ENCODE peak calls at places on chromosomes 5 and 9, in five cellular contexts. X is BE2C, Y is heart left ventricle, K is A549, W is hepatocyte. O is an unnamed sample.

GRCh38 chr5:66193419-66193818 is 49.3 kb downstream of the SREK1 start:
- DNase-seq in X (no peak), Y (no peak), K (no peak), W (no peak), O (no peak)

GRCh38 chr5:343461-344401 is 22.2 kb downstream of the AHRR start:
- DNase-seq in X (peak; percentile 49), Y (no peak), K (peak; percentile 62), W (peak; percentile 85), O (peak; percentile 69)

GRCh38 chr9:116327702-116328440 is 174.3 kb downstream of the PAPPA start:
- DNase-seq in X (no peak), Y (no peak), K (no peak), W (no peak), O (peak; percentile 45)

GRCh38 chr5:159836691-159837090 is 79.6 kb upstream of the ADRA1B start:
- DNase-seq in X (no peak), Y (no peak), K (no peak), W (no peak), O (no peak)

GRCh38 chr9:78273761-78274160 is 23.2 kb upstream of the PSAT1 start:
- DNase-seq in X (no peak), Y (no peak), K (no peak), W (no peak), O (no peak)

GRCh38 chr5:93793159-93793781 is 51.9 kb upstream of the POU5F2 start:
- DNase-seq in X (no peak), Y (no peak), K (no peak), W (no peak), O (no peak)

GRCh38 chr5:59036274-59036961 is 453.5 kb downstream of the RAB3C start:
- DNase-seq in X (no peak), Y (no peak), K (peak; percentile 95), W (peak; percentile 79), O (peak; percentile 99)

GRCh38 chr5:95382843-95383242 is 8.3 kb upstream of the FAM81B start:
- DNase-seq in X (no peak), Y (no peak), K (no peak), W (no peak), O (no peak)

GRCh38 chr9:33466565-33467495 is 6.9 kb downstream of the NOL6 start:
- DNase-seq in X (peak; percentile 77), Y (peak; percentile 50), K (peak; percentile 55), W (peak; percentile 79), O (peak; percentile 33)

GRCh38 chr9:77435688-77436087 is 212.4 kb downstream of the GNA14 start:
- DNase-seq in X (peak; percentile 33), Y (no peak), K (no peak), W (no peak), O (no peak)

GRCh38 chr5:100537946-100538345 is 2.8 kb downstream of the FAM174A start:
- DNase-seq in X (no peak), Y (no peak), K (no peak), W (no peak), O (no peak)

GRCh38 chr5:55853818-55854217 is 2.7 kb downstream of the IL31RA start:
- DNase-seq in X (no peak), Y (no peak), K (no peak), W (no peak), O (peak; percentile 10)

GRCh38 chr9:76717176-76717575 is 47.1 kb upstream of the PCA3 start:
- DNase-seq in X (no peak), Y (no peak), K (no peak), W (no peak), O (no peak)

GRCh38 chr9:93950619-93951601 is 4.2 kb downstream of the BARX1 start:
- DNase-seq in X (no peak), Y (no peak), K (no peak), W (peak; percentile 54), O (peak; percentile 32)

GRCh38 chr5:96297867-96298266 is 135.2 kb downstream of the PCSK1 start:
- DNase-seq in X (no peak), Y (no peak), K (peak; percentile 51), W (peak; percentile 66), O (peak; percentile 100)

GRCh38 chr5:180208435-180209081 is 453 bp downstream of the RASGEF1C start:
- DNase-seq in X (peak; percentile 55), Y (no peak), K (peak; percentile 20), W (peak; percentile 50), O (no peak)

GRCh38 chr9:79766091-79766490 is 194.3 kb downstream of the TLE4 start:
- DNase-seq in X (no peak), Y (no peak), K (no peak), W (no peak), O (no peak)

GRCh38 chr5:127645300-127645726 is 3.6 kb upstream of the CTXN3 start:
- DNase-seq in X (no peak), Y (no peak), K (no peak), W (no peak), O (no peak)

GRCh38 chr5:146805099-146805498 is 73.5 kb downstream of the PPP2R2B start:
- DNase-seq in X (no peak), Y (no peak), K (no peak), W (peak; percentile 28), O (no peak)

GRCh38 chr5:17355585-17356346 is 138.3 kb downstream of the BASP1 start:
- DNase-seq in X (no peak), Y (no peak), K (peak; percentile 56), W (no peak), O (peak; percentile 77)

GRCh38 chr5:13957032-13957645 is 12.7 kb upstream of the DNAH5 start:
- DNase-seq in X (peak; percentile 32), Y (no peak), K (peak; percentile 68), W (peak; percentile 69), O (peak; percentile 61)

GRCh38 chr9:13970018-13970417 is 343.9 kb downstream of the NFIB start:
- DNase-seq in X (no peak), Y (no peak), K (no peak), W (no peak), O (peak; percentile 13)

GRCh38 chr9:23005061-23005690 is 558.6 kb downstream of the DMRTA1 start:
- DNase-seq in X (no peak), Y (no peak), K (no peak), W (no peak), O (no peak)

GRCh38 chr5:7246312-7246711 is 149.6 kb upstream of the ADCY2 start:
- DNase-seq in X (no peak), Y (no peak), K (no peak), W (no peak), O (no peak)

GRCh38 chr5:173554038-173554955 is 62.2 kb downstream of the BOD1 start:
- DNase-seq in X (no peak), Y (no peak), K (no peak), W (no peak), O (no peak)

GRCh38 chr5:124748687-124749594 is 2.5 kb upstream of the ZNF608 start:
- DNase-seq in X (peak; percentile 85), Y (peak; percentile 82), K (peak; percentile 90), W (peak; percentile 92), O (peak; percentile 76)

GRCh38 chr5:6611561-6612256 is 21.1 kb downstream of the NSUN2 start:
- DNase-seq in X (no peak), Y (no peak), K (no peak), W (no peak), O (no peak)

GRCh38 chr5:88322785-88323184 is 54.1 kb upstream of the TMEM161B start:
- DNase-seq in X (no peak), Y (no peak), K (no peak), W (no peak), O (no peak)

GRCh38 chr9:38395653-38396370 is 3.3 kb downstream of the ALDH1B1 start:
- DNase-seq in X (no peak), Y (no peak), K (no peak), W (no peak), O (no peak)
- H3K4me3 ChIP-seq in X (no peak overlapping the region), Y (no peak overlapping the region), K (no peak overlapping the region), W (no peak overlapping the region), O (no peak overlapping the region)

DNA sequence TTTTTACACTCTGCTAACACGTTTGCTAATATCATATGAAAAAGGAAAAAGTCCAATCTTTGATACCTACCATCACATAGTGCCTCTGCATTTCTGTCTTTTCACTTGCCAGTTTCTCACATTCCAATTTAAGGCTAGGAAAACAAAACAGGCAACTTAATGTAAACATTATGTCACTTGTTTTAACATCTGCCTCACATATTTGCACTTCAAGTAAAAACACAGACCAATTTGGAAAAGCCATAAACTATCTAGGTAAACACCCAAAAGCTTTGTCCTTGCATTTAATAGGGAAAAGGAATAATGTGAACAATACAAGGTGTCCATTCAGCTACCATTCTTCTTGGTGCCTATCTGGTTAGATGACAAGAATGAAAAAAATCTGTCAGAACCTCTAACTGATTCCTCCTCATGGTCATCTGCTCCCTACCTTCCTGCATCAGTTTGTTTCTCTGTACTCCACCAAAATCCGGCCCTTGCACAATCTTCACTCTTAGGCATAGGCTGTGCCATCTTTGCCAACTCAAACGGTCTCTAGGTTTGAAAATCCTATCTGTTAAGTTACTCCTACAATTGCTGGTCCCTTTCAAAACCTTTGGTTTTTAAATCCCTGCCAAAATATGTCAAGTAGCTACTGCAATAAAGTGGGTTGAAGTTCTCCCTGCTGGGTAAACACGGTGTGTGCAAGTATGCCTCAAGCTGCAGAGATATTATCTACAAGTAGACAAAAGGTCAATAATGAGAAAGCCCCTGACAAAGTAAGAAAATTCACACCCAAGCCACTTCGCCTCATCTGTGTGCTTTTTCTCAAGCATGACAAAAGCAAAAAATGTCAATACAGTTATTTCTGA is 3.4 kb downstream of the TLE1 start:
- DNase-seq in X (no peak), Y (no peak), K (peak; percentile 38), W (peak; percentile 48), O (peak; percentile 74)
- TF ChIP-seq CTCF in X (no peak), Y (no peak), K (no peak), W (peak; percentile 37), O (peak; percentile 10)

GRCh38 chr5:119078870-119079269 is 8.0 kb downstream of the DMXL1 start:
- DNase-seq in X (no peak), Y (no peak), K (no peak), W (no peak), O (peak; percentile 10)
- H3K4me3 ChIP-seq in X (no peak overlapping the region), Y (no peak overlapping the region), K (no peak overlapping the region), W (no peak overlapping the region), O (no peak overlapping the region)

GRCh38 chr9:127944586-127945218 is 7.0 kb upstream of the DPM2 start:
- DNase-seq in X (no peak), Y (no peak), K (no peak), W (no peak), O (no peak)

GRCh38 chr9:127942152-127943010 is 4.7 kb upstream of the DPM2 start:
- DNase-seq in X (peak; percentile 80), Y (peak; percentile 63), K (peak; percentile 76), W (peak; percentile 76), O (peak; percentile 64)

GRCh38 chr9:127941062-127941925 is 3.6 kb upstream of the DPM2 start:
- DNase-seq in X (no peak), Y (no peak), K (no peak), W (no peak), O (no peak)

GRCh38 chr9:127943746-127944145 is 6.1 kb upstream of the DPM2 start:
- DNase-seq in X (peak; percentile 96), Y (peak; percentile 83), K (peak; percentile 86), W (peak; percentile 91), O (peak; percentile 75)

GRCh38 chr9:127943011-127943662 is 5.5 kb upstream of the DPM2 start:
- DNase-seq in X (no peak), Y (no peak), K (no peak), W (no peak), O (no peak)
- TF ChIP-seq CTCF in X (no peak), Y (no peak), K (no peak), W (no peak), O (no peak)

GRCh38 chr9:100511205-100511604 is 38.3 kb downstream of the TMEFF1 start:
- DNase-seq in X (no peak), Y (no peak), K (no peak), W (no peak), O (no peak)

GRCh38 chr9:100521282-100521681 is 48.3 kb downstream of the TMEFF1 start:
- DNase-seq in X (no peak), Y (no peak), K (no peak), W (no peak), O (no peak)

GRCh38 chr9:100515578-100516494 is 42.9 kb downstream of the TMEFF1 start:
- DNase-seq in X (no peak), Y (no peak), K (peak; percentile 31), W (peak; percentile 40), O (peak; percentile 68)
- H3K4me3 ChIP-seq in X (no peak overlapping the region), Y (no peak overlapping the region), K (no peak overlapping the region), W (no peak overlapping the region), O (no peak overlapping the region)